ENCODE peak calls at places on chromosomes 6 and 20, in seven cellular contexts. K is GM19239; G is neuronal stem cell; L is osteoblast; O is activated naive CD4-positive, alpha-beta T cell treated with anti-CD3 and anti-CD28 coated beads, Interleukin-2, amount 50 U/mL, for 72 hours; D is RPMI8226; I is endothelial cell. C is an unnamed sample.

GRCh38 chr6:22954749-22955385 is 385.5 kb downstream of the HDGFL1 start:
- DNase-seq in O (no peak), K (no peak), I (no peak), D (peak), G (no peak), L (no peak), C (no peak)

GRCh38 chr6:156791261-156791850 is 14.2 kb downstream of the ARID1B start:
- DNase-seq in K (no peak), D (peak), O (no peak), L (no peak), G (peak), I (no peak), C (no peak)

GRCh38 chr6:30981942-30982772 is 1.4 kb upstream of the MUC21 start:
- DNase-seq in D (peak), O (no peak), G (peak), L (no peak), K (no peak), I (peak), C (no peak)

GRCh38 chr6:4999586-4999985 is 4.3 kb downstream of the RPP40 start:
- DNase-seq in G (no peak), O (no peak), D (no peak), K (no peak), I (no peak), L (no peak), C (no peak)

GRCh38 chr20:11140359-11140758 is 466.6 kb upstream of the JAG1 start:
- DNase-seq in K (no peak), D (no peak), I (no peak), G (no peak), L (peak), O (no peak), C (no peak)

GRCh38 chr6:6824381-6824780 is 235.9 kb downstream of the LY86 start:
- DNase-seq in D (no peak), O (no peak), L (no peak), G (no peak), I (no peak), K (no peak), C (no peak)

GRCh38 chr6:153170511-153170910 is 39.4 kb upstream of the RGS17 start:
- DNase-seq in G (no peak), I (no peak), K (no peak), L (no peak), O (no peak), D (no peak), C (no peak)

GRCh38 chr6:142500265-142500786 is 198.5 kb downstream of the ADGRG6 start:
- DNase-seq in K (no peak), L (no peak), I (no peak), D (no peak), O (no peak), G (no peak), C (no peak)

GRCh38 chr20:64242797-64243475 is 12.6 kb upstream of the PCMTD2 start:
- DNase-seq in L (peak), I (no peak), G (no peak), K (no peak), O (peak), D (no peak), C (no peak)

GRCh38 chr20:57329608-57330221 is at the start of gene SPO11:
- DNase-seq in D (no peak), K (no peak), G (no peak), O (no peak), I (peak), L (no peak), C (no peak)

GRCh38 chr6:28648878-28649375 is 123.2 kb downstream of the GPX5 start:
- DNase-seq in O (no peak), G (no peak), K (no peak), L (no peak), D (no peak), I (no peak), C (no peak)

GRCh38 chr6:958531-958930 is 265.6 kb upstream of the EXOC2 start:
- DNase-seq in O (no peak), K (no peak), L (no peak), D (no peak), G (no peak), I (no peak), C (no peak)

GRCh38 chr20:62735331-62735821 is 26.7 kb downstream of the NTSR1 start:
- DNase-seq in O (no peak), D (no peak), L (peak), I (no peak), K (no peak), G (no peak), C (no peak)

GRCh38 chr20:50380697-50381040 is 129.5 kb upstream of the PTPN1 start:
- DNase-seq in G (no peak), L (no peak), D (peak), K (no peak), I (no peak), O (no peak), C (no peak)

GRCh38 chr6:1890071-1890470 is 280.4 kb downstream of the FOXC1 start:
- DNase-seq in I (no peak), O (no peak), G (no peak), K (no peak), L (no peak), D (no peak), C (no peak)

GRCh38 chr6:155628315-155628714 is 172.7 kb upstream of the NOX3 start:
- DNase-seq in I (no peak), D (no peak), L (no peak), O (no peak), G (no peak), K (no peak), C (no peak)

GRCh38 chr6:101931766-101932165 is 538.3 kb downstream of the GRIK2 start:
- DNase-seq in L (no peak), D (no peak), I (no peak), O (no peak), G (no peak), K (no peak), C (no peak)

GRCh38 chr6:31383149-31383548 is 20.2 kb upstream of the MICA start:
- DNase-seq in D (no peak), K (no peak), O (no peak), G (no peak), L (peak), I (no peak), C (no peak)

GRCh38 chr20:60785817-60786216 is 466.2 kb upstream of the CDH4 start:
- DNase-seq in G (no peak), I (no peak), D (no peak), L (peak), K (no peak), O (no peak), C (no peak)

GRCh38 chr6:51283723-51284122 is 465.1 kb downstream of the TFAP2B start:
- DNase-seq in G (no peak), D (no peak), I (no peak), K (no peak), L (no peak), O (no peak), C (no peak)

GRCh38 chr6:158737710-158738615 is 81.2 kb downstream of the EZR start:
- DNase-seq in K (no peak), G (no peak), O (no peak), D (peak), I (no peak), L (no peak), C (no peak)

GRCh38 chr6:117938324-117938995 is 31.4 kb downstream of the SLC35F1 start:
- DNase-seq in O (no peak), K (no peak), I (no peak), G (no peak), D (no peak), L (no peak), C (no peak)

GRCh38 chr6:160163912-160164311 is 42.3 kb downstream of the SLC22A1 start:
- DNase-seq in I (no peak), G (no peak), K (no peak), O (no peak), D (no peak), L (no peak), C (no peak)

GRCh38 chr20:17579369-17580039 is 9.6 kb downstream of the DSTN start:
- DNase-seq in D (no peak), K (no peak), I (no peak), L (peak), G (no peak), O (no peak), C (no peak)

GRCh38 chr6:44100088-44100550 is 27.1 kb downstream of the MRPL14 start:
- DNase-seq in L (peak), D (peak), I (peak), G (no peak), K (no peak), O (no peak), C (no peak)

GRCh38 chr6:160112628-160113294 is 8.9 kb upstream of the SLC22A1 start:
- DNase-seq in O (no peak), I (no peak), K (no peak), D (no peak), G (no peak), L (peak), C (no peak)

GRCh38 chr6:29631860-29632731 is 887 bp downstream of the GABBR1 start:
- DNase-seq in I (peak), L (peak), D (no peak), G (no peak), O (no peak), K (no peak), C (peak)

GRCh38 chr6:54491431-54491830 is 183.2 kb downstream of the TINAG start:
- DNase-seq in O (no peak), K (no peak), G (no peak), D (no peak), L (no peak), I (no peak), C (no peak)

GRCh38 chr6:149235130-149235561 is 82.4 kb upstream of the TAB2 start:
- DNase-seq in L (peak), K (peak), D (peak), G (no peak), I (no peak), O (no peak), C (no peak)

GRCh38 chr6:17381429-17382147 is 11.8 kb upstream of the CAP2 start:
- DNase-seq in L (peak), I (no peak), G (no peak), K (no peak), O (no peak), D (no peak), C (no peak)

GRCh38 chr6:169859401-169859977 is 108.1 kb downstream of the ERMARD start:
- DNase-seq in O (peak), K (no peak), I (no peak), D (no peak), L (peak), G (no peak), C (no peak)

GRCh38 chr6:125859691-125860210 is 69.0 kb downstream of the NCOA7 start:
- DNase-seq in D (no peak), I (no peak), L (no peak), O (no peak), K (no peak), G (no peak), C (no peak)

GRCh38 chr6:100296810-100297544 is 167.7 kb downstream of the SIM1 start:
- DNase-seq in O (no peak), D (no peak), K (no peak), I (no peak), L (no peak), G (no peak), C (no peak)

GRCh38 chr6:130326496-130326895 is 39.3 kb upstream of the TMEM200A start:
- DNase-seq in I (no peak), D (no peak), G (no peak), K (no peak), L (no peak), O (no peak), C (no peak)

GRCh38 chr20:9615118-9615517 is 100.7 kb downstream of the LAMP5 start:
- DNase-seq in G (no peak), I (no peak), K (no peak), L (no peak), D (no peak), O (no peak), C (no peak)

C was measured in activated gamma-delta T cell.